ENCODE peak calls at places on chromosome 22, in four cellular contexts. One of them, this sample, is unnamed.

GRCh38 chr22:50296658-50297490 is 10.6 kb downstream of the PLXNB2 start:
- DNase-seq in K562: peak
- DNase-seq in GM12878: no peak
- DNase-seq in H1: no peak
- DNase-seq in this sample: peak

GRCh38 chr22:40391417-40391816 is 21.0 kb downstream of the SGSM3 start:
- DNase-seq in K562: no peak
- DNase-seq in GM12878: no peak
- DNase-seq in H1: no peak
- DNase-seq in this sample: no peak

GRCh38 chr22:32050678-32051515 is 7.8 kb downstream of the SLC5A1 start:
- DNase-seq in K562: peak
- DNase-seq in GM12878: peak
- DNase-seq in H1: no peak
- DNase-seq in this sample: peak

GRCh38 chr22:40179535-40179934 is 1.8 kb downstream of the TNRC6B start:
- DNase-seq in K562: no peak
- DNase-seq in GM12878: no peak
- DNase-seq in H1: no peak
- DNase-seq in this sample: no peak

GRCh38 chr22:27192135-27192900 is 534.9 kb downstream of the MIAT start:
- DNase-seq in K562: no peak
- DNase-seq in GM12878: no peak
- DNase-seq in H1: no peak
- DNase-seq in this sample: no peak

GRCh38 chr22:50399751-50400331 is 56.7 kb downstream of the PPP6R2 start:
- DNase-seq in K562: peak
- DNase-seq in GM12878: no peak
- DNase-seq in H1: peak
- DNase-seq in this sample: peak

GRCh38 chr22:30933457-30933856 is 35.1 kb downstream of the MORC2 start:
- DNase-seq in K562: no peak
- DNase-seq in GM12878: no peak
- DNase-seq in H1: no peak
- DNase-seq in this sample: no peak

GRCh38 chr22:37907036-37907954 is 1.2 kb downstream of the MICALL1 start:
- DNase-seq in K562: no peak
- DNase-seq in GM12878: no peak
- DNase-seq in H1: no peak
- DNase-seq in this sample: no peak

GRCh38 chr22:36741204-36741793 is 34.6 kb downstream of the IFT27 start:
- DNase-seq in K562: peak
- DNase-seq in GM12878: no peak
- DNase-seq in H1: no peak
- DNase-seq in this sample: no peak

GRCh38 chr22:25237503-25237902 is 18.1 kb downstream of the CRYBB2 start:
- DNase-seq in K562: no peak
- DNase-seq in GM12878: no peak
- DNase-seq in H1: no peak
- DNase-seq in this sample: no peak

GRCh38 chr22:25566812-25567211 is 2.3 kb downstream of the GRK3 start:
- DNase-seq in K562: no peak
- DNase-seq in GM12878: no peak
- DNase-seq in H1: no peak
- DNase-seq in this sample: no peak

GRCh38 chr22:42680648-42681047 is 31.5 kb upstream of the CYB5R3 start:
- DNase-seq in K562: no peak
- DNase-seq in GM12878: no peak
- DNase-seq in H1: no peak
- DNase-seq in this sample: no peak

GRCh38 chr22:31912402-31912733 is 32.0 kb upstream of the YWHAH start:
- DNase-seq in K562: no peak
- DNase-seq in GM12878: no peak
- DNase-seq in H1: no peak
- DNase-seq in this sample: no peak

GRCh38 chr22:38305481-38306448 is 11.5 kb downstream of the CSNK1E start:
- DNase-seq in K562: no peak
- DNase-seq in GM12878: peak
- DNase-seq in H1: no peak
- DNase-seq in this sample: no peak

GRCh38 chr22:50703726-50704509 is 31.3 kb downstream of the SHANK3 start:
- DNase-seq in K562: no peak
- DNase-seq in GM12878: no peak
- DNase-seq in H1: no peak
- DNase-seq in this sample: no peak

GRCh38 chr22:36208162-36208765 is 6.7 kb upstream of the APOL4 start:
- DNase-seq in K562: no peak
- DNase-seq in GM12878: no peak
- DNase-seq in H1: no peak
- DNase-seq in this sample: no peak

GRCh38 chr22:38230108-38230825 is 28.5 kb downstream of the MAFF start:
- DNase-seq in K562: peak
- DNase-seq in GM12878: no peak
- DNase-seq in H1: no peak
- DNase-seq in this sample: peak

GRCh38 chr22:40512426-40513136 is 123.9 kb downstream of the MRTFA start:
- DNase-seq in K562: no peak
- DNase-seq in GM12878: no peak
- DNase-seq in H1: no peak
- DNase-seq in this sample: peak

GRCh38 chr22:46057762-46058420 is 80.9 kb upstream of the WNT7B start:
- DNase-seq in K562: no peak
- DNase-seq in GM12878: peak
- DNase-seq in H1: no peak
- DNase-seq in this sample: no peak

GRCh38 chr22:50297510-50298265 is 9.8 kb downstream of the PLXNB2 start:
- DNase-seq in K562: no peak
- DNase-seq in GM12878: no peak
- DNase-seq in H1: no peak
- DNase-seq in this sample: no peak

GRCh38 chr22:18056161-18056666 is 21.6 kb upstream of the PEX26 start:
- DNase-seq in K562: peak
- DNase-seq in GM12878: no peak
- DNase-seq in H1: no peak
- DNase-seq in this sample: peak

GRCh38 chr22:37290737-37291136 is 8.4 kb downstream of the CYTH4 start:
- DNase-seq in K562: no peak
- DNase-seq in GM12878: no peak
- DNase-seq in H1: no peak
- DNase-seq in this sample: no peak

GRCh38 chr22:25554321-25555088 is 10.0 kb upstream of the GRK3 start:
- DNase-seq in K562: no peak
- DNase-seq in GM12878: no peak
- DNase-seq in H1: no peak
- DNase-seq in this sample: no peak

GRCh38 chr22:20571531-20572007 is 64.2 kb downstream of the MED15 start:
- DNase-seq in K562: peak
- DNase-seq in GM12878: no peak
- DNase-seq in H1: no peak
- DNase-seq in this sample: peak
- TF ChIP-seq HDAC2 in K562: peak
- TF ChIP-seq HDAC2 in GM12878: no peak
- TF ChIP-seq HDAC2 in H1: no peak
- TF ChIP-seq HDAC2 in this sample: no peak

DNA sequence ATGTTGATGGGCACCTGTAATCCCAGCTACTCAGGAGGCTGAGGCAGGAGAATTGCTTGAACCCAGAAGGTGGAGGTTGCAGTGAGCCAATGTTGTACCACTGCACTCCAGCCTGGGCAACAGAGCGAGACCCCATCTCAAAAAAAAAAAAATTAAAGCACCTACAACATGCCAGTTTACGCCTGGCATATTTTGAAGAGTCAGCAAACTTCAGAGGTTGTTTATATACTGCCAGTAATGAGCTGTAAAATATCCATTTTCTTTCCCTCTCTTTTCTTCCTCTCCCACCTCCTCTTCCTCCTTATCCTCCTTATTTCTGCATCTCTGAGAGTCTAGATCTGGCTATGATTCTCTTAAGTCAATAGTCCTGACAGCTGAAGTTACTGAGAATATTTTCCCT is 556.5 kb upstream of the LARGE1 start:
- DNase-seq in K562: no peak
- DNase-seq in GM12878: no peak
- DNase-seq in H1: no peak
- DNase-seq in this sample: no peak
- TF ChIP-seq ZNF274 in K562: no peak
- TF ChIP-seq ZNF274 in GM12878: no peak
- TF ChIP-seq ZNF274 in H1: no peak
- TF ChIP-seq ZNF274 in this sample: no peak

GRCh38 chr22:29073618-29074275 is 912 bp downstream of the KREMEN1 start:
- DNase-seq in K562: peak
- DNase-seq in GM12878: no peak
- DNase-seq in H1: no peak
- DNase-seq in this sample: peak
- TF ChIP-seq HDAC2 in K562: no peak
- TF ChIP-seq HDAC2 in GM12878: no peak
- TF ChIP-seq HDAC2 in H1: no peak
- TF ChIP-seq HDAC2 in this sample: no peak

DNA sequence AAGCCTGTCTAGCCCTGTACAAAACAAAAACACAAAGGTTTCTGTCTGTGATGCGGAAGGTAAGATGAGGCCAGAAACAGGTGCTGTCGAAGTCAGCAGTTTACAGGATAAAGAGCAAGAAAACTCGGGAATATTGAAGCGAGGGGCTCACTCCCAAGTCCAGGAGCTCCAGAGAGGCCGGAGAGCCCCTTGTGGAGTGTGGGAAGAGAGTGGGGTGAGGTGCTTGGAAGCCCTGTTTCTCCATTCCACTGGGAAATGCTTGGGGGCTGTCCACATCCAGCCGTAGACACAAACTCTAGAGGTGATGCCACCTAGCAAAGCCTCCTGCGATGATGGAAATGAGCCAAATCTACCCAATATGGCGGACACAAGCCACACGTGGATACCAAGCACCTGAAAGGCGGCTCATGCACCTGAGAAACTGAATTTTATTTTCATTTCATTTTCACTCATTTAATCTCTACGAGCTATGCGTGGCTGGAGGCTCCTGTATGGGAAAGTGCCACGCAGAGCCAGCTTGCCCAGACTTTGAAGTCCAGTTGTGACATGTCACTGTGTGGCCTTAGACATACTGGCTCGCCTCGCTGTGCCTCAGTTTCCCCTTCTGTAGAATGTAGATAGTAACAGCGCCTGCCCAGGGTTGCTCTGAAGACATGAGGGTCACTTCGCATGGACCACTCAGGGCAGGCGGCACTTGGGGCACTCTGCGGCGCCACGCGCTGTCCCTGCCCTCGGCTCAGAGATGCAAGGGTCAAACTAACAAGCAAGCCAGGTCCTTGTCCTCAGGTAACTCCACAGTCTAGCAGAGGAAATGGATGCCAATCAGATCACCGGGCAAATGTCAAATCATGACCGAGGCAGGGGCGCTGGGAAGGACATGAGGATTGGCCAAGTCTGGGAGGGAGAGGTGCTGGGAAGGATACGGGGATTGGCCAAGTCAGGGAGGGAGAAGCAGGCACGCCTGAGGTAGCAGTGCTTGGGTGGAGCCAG is 684.7 kb downstream of the TBC1D22A start:
- DNase-seq in K562: no peak
- DNase-seq in GM12878: no peak
- DNase-seq in H1: no peak
- DNase-seq in this sample: no peak
- TF ChIP-seq ZNF274 in K562: no peak
- TF ChIP-seq ZNF274 in GM12878: no peak
- TF ChIP-seq ZNF274 in H1: no peak
- TF ChIP-seq ZNF274 in this sample: no peak

GRCh38 chr22:22692707-22693530 is 48.5 kb downstream of the GGTLC2 start:
- DNase-seq in K562: peak
- DNase-seq in GM12878: no peak
- DNase-seq in H1: no peak
- DNase-seq in this sample: peak

GRCh38 chr22:22691055-22691454 is 46.6 kb downstream of the GGTLC2 start:
- DNase-seq in K562: no peak
- DNase-seq in GM12878: no peak
- DNase-seq in H1: no peak
- DNase-seq in this sample: no peak

GRCh38 chr22:22694106-22694505 is 49.7 kb downstream of the GGTLC2 start:
- DNase-seq in K562: no peak
- DNase-seq in GM12878: no peak
- DNase-seq in H1: no peak
- DNase-seq in this sample: no peak

GRCh38 chr22:22693531-22693884 is 49.1 kb downstream of the GGTLC2 start:
- DNase-seq in K562: no peak
- DNase-seq in GM12878: no peak
- DNase-seq in H1: no peak
- DNase-seq in this sample: no peak

GRCh38 chr22:22691716-22692701 is 47.6 kb downstream of the GGTLC2 start:
- DNase-seq in K562: no peak
- DNase-seq in GM12878: no peak
- DNase-seq in H1: no peak
- DNase-seq in this sample: no peak
- TF ChIP-seq HDAC2 in K562: no peak
- TF ChIP-seq HDAC2 in GM12878: no peak
- TF ChIP-seq HDAC2 in H1: no peak
- TF ChIP-seq HDAC2 in this sample: no peak

DNA sequence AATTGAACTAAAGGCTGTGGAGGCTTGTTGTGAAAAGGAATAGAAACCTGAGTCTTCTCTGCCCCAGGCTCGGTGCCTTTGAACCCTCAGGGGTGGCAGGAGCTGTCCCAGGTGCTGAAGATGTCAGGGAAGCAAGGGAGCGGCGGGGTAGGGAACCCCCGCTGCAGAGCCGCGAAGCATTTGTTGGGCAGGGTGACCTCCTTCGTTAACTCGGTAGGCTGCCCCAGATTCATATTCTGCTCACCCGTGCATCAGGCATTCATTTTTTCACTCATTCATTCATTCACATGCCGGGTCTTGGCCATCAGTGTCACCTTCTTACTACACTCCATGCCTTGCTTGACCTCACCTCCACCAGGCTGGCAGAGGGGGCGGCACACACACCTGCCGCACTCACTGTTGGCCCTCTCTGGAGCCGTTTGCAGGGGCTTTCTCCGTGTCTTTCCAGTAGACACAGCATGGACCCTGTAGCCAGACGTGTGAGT is 618.9 kb downstream of the BRD1 start:
- DNase-seq in K562: peak
- DNase-seq in GM12878: no peak
- DNase-seq in H1: no peak
- DNase-seq in this sample: no peak
- TF ChIP-seq ZNF274 in K562: no peak
- TF ChIP-seq ZNF274 in GM12878: no peak
- TF ChIP-seq ZNF274 in H1: no peak
- TF ChIP-seq ZNF274 in this sample: no peak